ENCODE peak calls at places on chromosomes 12 and 14, in six cellular contexts. One of them, this sample, is unnamed.

GRCh38 chr14:58659846-58660245 is 22.1 kb downstream of the DACT1 start:
- DNase-seq in HEK293T: no peak
- DNase-seq in fibroblast of lung: no peak
- DNase-seq in upper lobe of right lung: no peak
- DNase-seq in memory B cell: no peak
- DNase-seq in cerebellar nuclear complex: no peak
- DNase-seq in this sample: peak; percentile 67

GRCh38 chr12:3820122-3820521 is 53.1 kb downstream of the PARP11 start:
- DNase-seq in cerebellar nuclear complex: no peak
- DNase-seq in upper lobe of right lung: no peak
- DNase-seq in fibroblast of lung: peak; percentile 17
- DNase-seq in memory B cell: no peak
- DNase-seq in HEK293T: no peak
- DNase-seq in this sample: no peak

GRCh38 chr12:79897617-79898016 is 37.3 kb downstream of the PPP1R12A start:
- DNase-seq in fibroblast of lung: peak; percentile 62
- DNase-seq in memory B cell: no peak
- DNase-seq in HEK293T: no peak
- DNase-seq in upper lobe of right lung: no peak
- DNase-seq in cerebellar nuclear complex: no peak
- DNase-seq in this sample: no peak

GRCh38 chr14:97456958-97457357 is 659.8 kb downstream of the VRK1 start:
- DNase-seq in upper lobe of right lung: no peak
- DNase-seq in HEK293T: no peak
- DNase-seq in cerebellar nuclear complex: no peak
- DNase-seq in memory B cell: no peak
- DNase-seq in fibroblast of lung: no peak
- DNase-seq in this sample: no peak

GRCh38 chr12:89861086-89861485 is 152.4 kb upstream of the ATP2B1 start:
- DNase-seq in HEK293T: no peak
- DNase-seq in memory B cell: no peak
- DNase-seq in cerebellar nuclear complex: no peak
- DNase-seq in fibroblast of lung: no peak
- DNase-seq in upper lobe of right lung: no peak
- DNase-seq in this sample: no peak

GRCh38 chr14:99037777-99038176 is 234.2 kb downstream of the BCL11B start:
- DNase-seq in memory B cell: no peak
- DNase-seq in upper lobe of right lung: no peak
- DNase-seq in fibroblast of lung: no peak
- DNase-seq in HEK293T: peak; percentile 32
- DNase-seq in cerebellar nuclear complex: no peak
- DNase-seq in this sample: no peak

GRCh38 chr14:91167380-91167770 is 53.5 kb downstream of the DGLUCY start:
- DNase-seq in upper lobe of right lung: no peak
- DNase-seq in fibroblast of lung: no peak
- DNase-seq in memory B cell: no peak
- DNase-seq in cerebellar nuclear complex: peak; percentile 55
- DNase-seq in HEK293T: no peak
- DNase-seq in this sample: no peak

GRCh38 chr12:13918883-13919282 is 62.5 kb downstream of the GRIN2B start:
- DNase-seq in upper lobe of right lung: no peak
- DNase-seq in memory B cell: no peak
- DNase-seq in fibroblast of lung: no peak
- DNase-seq in HEK293T: no peak
- DNase-seq in cerebellar nuclear complex: no peak
- DNase-seq in this sample: no peak

GRCh38 chr12:74537126-74537706 is 419 bp upstream of the ATXN7L3B start:
- DNase-seq in fibroblast of lung: peak; percentile 77
- DNase-seq in cerebellar nuclear complex: no peak
- DNase-seq in HEK293T: peak; percentile 43
- DNase-seq in memory B cell: no peak
- DNase-seq in upper lobe of right lung: no peak
- DNase-seq in this sample: no peak

GRCh38 chr12:27513155-27513824 is 10.7 kb upstream of the PPFIBP1 start:
- DNase-seq in cerebellar nuclear complex: no peak
- DNase-seq in fibroblast of lung: no peak
- DNase-seq in memory B cell: no peak
- DNase-seq in HEK293T: no peak
- DNase-seq in upper lobe of right lung: no peak
- DNase-seq in this sample: no peak

GRCh38 chr14:90087433-90087832 is 25.6 kb downstream of the KCNK13 start:
- DNase-seq in upper lobe of right lung: no peak
- DNase-seq in cerebellar nuclear complex: no peak
- DNase-seq in memory B cell: no peak
- DNase-seq in HEK293T: no peak
- DNase-seq in fibroblast of lung: peak; percentile 55
- DNase-seq in this sample: no peak

GRCh38 chr14:94059998-94060397 is 21.0 kb downstream of the DDX24 start:
- DNase-seq in HEK293T: no peak
- DNase-seq in cerebellar nuclear complex: no peak
- DNase-seq in upper lobe of right lung: no peak
- DNase-seq in fibroblast of lung: no peak
- DNase-seq in memory B cell: no peak
- DNase-seq in this sample: no peak

GRCh38 chr12:24482882-24483604 is 465.9 kb downstream of the BCAT1 start:
- DNase-seq in HEK293T: no peak
- DNase-seq in cerebellar nuclear complex: no peak
- DNase-seq in fibroblast of lung: peak; percentile 28
- DNase-seq in upper lobe of right lung: no peak
- DNase-seq in memory B cell: no peak
- DNase-seq in this sample: no peak

GRCh38 chr12:101859664-101860607 is 17.4 kb upstream of the DRAM1 start:
- DNase-seq in cerebellar nuclear complex: no peak
- DNase-seq in HEK293T: no peak
- DNase-seq in memory B cell: no peak
- DNase-seq in upper lobe of right lung: no peak
- DNase-seq in fibroblast of lung: no peak
- DNase-seq in this sample: no peak

GRCh38 chr12:857611-858010 is 91.9 kb downstream of the RAD52 start:
- DNase-seq in HEK293T: no peak
- DNase-seq in memory B cell: no peak
- DNase-seq in fibroblast of lung: peak; percentile 65
- DNase-seq in cerebellar nuclear complex: no peak
- DNase-seq in upper lobe of right lung: no peak
- DNase-seq in this sample: no peak

GRCh38 chr12:125493704-125494308 is 428.6 kb downstream of the AACS start:
- DNase-seq in upper lobe of right lung: no peak
- DNase-seq in memory B cell: no peak
- DNase-seq in cerebellar nuclear complex: no peak
- DNase-seq in fibroblast of lung: no peak
- DNase-seq in HEK293T: no peak
- DNase-seq in this sample: no peak

GRCh38 chr12:3152013-3152412 is 74.8 kb downstream of the TSPAN9 start:
- DNase-seq in HEK293T: no peak
- DNase-seq in upper lobe of right lung: peak; percentile 57
- DNase-seq in cerebellar nuclear complex: no peak
- DNase-seq in memory B cell: no peak
- DNase-seq in fibroblast of lung: no peak
- DNase-seq in this sample: no peak

GRCh38 chr14:38124496-38124895 is 83.2 kb upstream of the SSTR1 start:
- DNase-seq in cerebellar nuclear complex: no peak
- DNase-seq in upper lobe of right lung: no peak
- DNase-seq in memory B cell: no peak
- DNase-seq in fibroblast of lung: no peak
- DNase-seq in HEK293T: no peak
- DNase-seq in this sample: no peak

GRCh38 chr12:104456950-104457745 is 400 bp downstream of the CHST11 start:
- DNase-seq in fibroblast of lung: peak; percentile 76
- DNase-seq in memory B cell: peak; percentile 54
- DNase-seq in cerebellar nuclear complex: no peak
- DNase-seq in HEK293T: peak; percentile 55
- DNase-seq in upper lobe of right lung: peak; percentile 80
- DNase-seq in this sample: peak; percentile 86

GRCh38 chr14:92973798-92974372 is 50.9 kb downstream of the CHGA start:
- DNase-seq in upper lobe of right lung: no peak
- DNase-seq in memory B cell: no peak
- DNase-seq in cerebellar nuclear complex: no peak
- DNase-seq in fibroblast of lung: no peak
- DNase-seq in HEK293T: no peak
- DNase-seq in this sample: no peak

GRCh38 chr12:30643366-30643765 is 52.3 kb downstream of the IPO8 start:
- DNase-seq in memory B cell: no peak
- DNase-seq in HEK293T: no peak
- DNase-seq in cerebellar nuclear complex: no peak
- DNase-seq in upper lobe of right lung: no peak
- DNase-seq in fibroblast of lung: no peak
- DNase-seq in this sample: no peak

GRCh38 chr14:85233756-85234545 is 296.0 kb upstream of the FLRT2 start:
- DNase-seq in cerebellar nuclear complex: no peak
- DNase-seq in upper lobe of right lung: no peak
- DNase-seq in HEK293T: no peak
- DNase-seq in fibroblast of lung: peak; percentile 61
- DNase-seq in memory B cell: no peak
- DNase-seq in this sample: no peak

GRCh38 chr14:26993541-26993940 is 395.7 kb upstream of the NOVA1 start:
- DNase-seq in upper lobe of right lung: no peak
- DNase-seq in cerebellar nuclear complex: no peak
- DNase-seq in HEK293T: no peak
- DNase-seq in fibroblast of lung: no peak
- DNase-seq in memory B cell: no peak
- DNase-seq in this sample: no peak

GRCh38 chr12:120835657-120836056 is 68.5 kb downstream of the SPPL3 start:
- DNase-seq in upper lobe of right lung: no peak
- DNase-seq in HEK293T: no peak
- DNase-seq in fibroblast of lung: no peak
- DNase-seq in cerebellar nuclear complex: no peak
- DNase-seq in memory B cell: no peak
- DNase-seq in this sample: no peak

GRCh38 chr12:47078733-47079364 is 572 bp upstream of the PCED1B start:
- DNase-seq in cerebellar nuclear complex: no peak
- DNase-seq in upper lobe of right lung: peak; percentile 72
- DNase-seq in HEK293T: peak; percentile 17
- DNase-seq in fibroblast of lung: no peak
- DNase-seq in memory B cell: no peak
- DNase-seq in this sample: no peak

GRCh38 chr12:124938606-124939427 is 24.4 kb upstream of the UBC start:
- DNase-seq in upper lobe of right lung: peak; percentile 79
- DNase-seq in memory B cell: peak; percentile 36
- DNase-seq in fibroblast of lung: peak; percentile 93
- DNase-seq in HEK293T: peak; percentile 36
- DNase-seq in cerebellar nuclear complex: no peak
- DNase-seq in this sample: peak; percentile 75

GRCh38 chr12:129184066-129184695 is 330.9 kb downstream of the GLT1D1 start:
- DNase-seq in memory B cell: no peak
- DNase-seq in upper lobe of right lung: no peak
- DNase-seq in HEK293T: no peak
- DNase-seq in fibroblast of lung: no peak
- DNase-seq in cerebellar nuclear complex: no peak
- DNase-seq in this sample: no peak

GRCh38 chr12:67747869-67748760 is 99.6 kb downstream of the DYRK2 start:
- DNase-seq in HEK293T: no peak
- DNase-seq in cerebellar nuclear complex: no peak
- DNase-seq in memory B cell: no peak
- DNase-seq in fibroblast of lung: peak; percentile 34
- DNase-seq in upper lobe of right lung: no peak
- DNase-seq in this sample: no peak

GRCh38 chr12:121534495-121535148 is 46.2 kb downstream of the KDM2B start:
- DNase-seq in cerebellar nuclear complex: no peak
- DNase-seq in HEK293T: no peak
- DNase-seq in memory B cell: peak; percentile 81
- DNase-seq in upper lobe of right lung: no peak
- DNase-seq in fibroblast of lung: no peak
- DNase-seq in this sample: no peak

GRCh38 chr12:31702047-31702446 is 26.8 kb downstream of the AMN1 start:
- DNase-seq in fibroblast of lung: peak; percentile 3
- DNase-seq in upper lobe of right lung: no peak
- DNase-seq in cerebellar nuclear complex: no peak
- DNase-seq in HEK293T: no peak
- DNase-seq in memory B cell: no peak
- DNase-seq in this sample: no peak

GRCh38 chr14:99747582-99748330 is 45.5 kb upstream of the EML1 start:
- DNase-seq in memory B cell: no peak
- DNase-seq in upper lobe of right lung: no peak
- DNase-seq in cerebellar nuclear complex: no peak
- DNase-seq in fibroblast of lung: no peak
- DNase-seq in HEK293T: no peak
- DNase-seq in this sample: no peak

GRCh38 chr14:54338696-54339317 is 58.0 kb upstream of the CDKN3 start:
- DNase-seq in upper lobe of right lung: no peak
- DNase-seq in HEK293T: peak; percentile 40
- DNase-seq in cerebellar nuclear complex: no peak
- DNase-seq in fibroblast of lung: peak; percentile 68
- DNase-seq in memory B cell: no peak
- DNase-seq in this sample: no peak

GRCh38 chr12:51218607-51219161 is 822 bp upstream of the POU6F1 start:
- DNase-seq in memory B cell: no peak
- DNase-seq in HEK293T: no peak
- DNase-seq in upper lobe of right lung: no peak
- DNase-seq in cerebellar nuclear complex: no peak
- DNase-seq in fibroblast of lung: no peak
- DNase-seq in this sample: no peak

GRCh38 chr12:12443482-12443881 is 86.6 kb downstream of the BORCS5 start:
- DNase-seq in HEK293T: no peak
- DNase-seq in fibroblast of lung: peak; percentile 46
- DNase-seq in memory B cell: no peak
- DNase-seq in cerebellar nuclear complex: no peak
- DNase-seq in upper lobe of right lung: no peak
- DNase-seq in this sample: peak; percentile 72

GRCh38 chr12:88693837-88694445 is 113.7 kb upstream of the KITLG start:
- DNase-seq in memory B cell: no peak
- DNase-seq in upper lobe of right lung: no peak
- DNase-seq in cerebellar nuclear complex: no peak
- DNase-seq in fibroblast of lung: peak; percentile 11
- DNase-seq in HEK293T: no peak
- DNase-seq in this sample: no peak

GRCh38 chr12:15852383-15852782 is 29.8 kb upstream of the STRAP start:
- DNase-seq in HEK293T: no peak
- DNase-seq in cerebellar nuclear complex: no peak
- DNase-seq in fibroblast of lung: peak; percentile 95
- DNase-seq in upper lobe of right lung: no peak
- DNase-seq in memory B cell: no peak
- DNase-seq in this sample: no peak

GRCh38 chr14:34619399-34619920 is 10.5 kb downstream of the SNX6 start:
- DNase-seq in fibroblast of lung: no peak
- DNase-seq in memory B cell: no peak
- DNase-seq in cerebellar nuclear complex: no peak
- DNase-seq in upper lobe of right lung: no peak
- DNase-seq in HEK293T: no peak
- DNase-seq in this sample: no peak

GRCh38 chr12:92290016-92290685 is 144.5 kb upstream of the BTG1 start:
- DNase-seq in memory B cell: no peak
- DNase-seq in fibroblast of lung: peak; percentile 5
- DNase-seq in upper lobe of right lung: no peak
- DNase-seq in HEK293T: no peak
- DNase-seq in cerebellar nuclear complex: no peak
- DNase-seq in this sample: no peak

GRCh38 chr14:68263563-68264350 is 444.2 kb downstream of the RAD51B start:
- DNase-seq in fibroblast of lung: peak; percentile 80
- DNase-seq in cerebellar nuclear complex: no peak
- DNase-seq in memory B cell: no peak
- DNase-seq in HEK293T: no peak
- DNase-seq in upper lobe of right lung: no peak
- DNase-seq in this sample: no peak

This sample was measured in sciatic nerve.